ENCODE peak calls at places on chromosomes 1 and 21, in ten cellular contexts. One of them, this sample, is unnamed.

GRCh38 chr1:35031103-35031452 is 667 bp downstream of the ZMYM6 start:
- DNase-seq in adrenal gland: peak
- DNase-seq in ovary: peak
- DNase-seq in esophagus squamous epithelium: no peak
- DNase-seq in tibial nerve: no peak
- DNase-seq in suprapubic skin: no peak
- DNase-seq in lower leg skin: no peak
- DNase-seq in transverse colon: peak
- DNase-seq in sigmoid colon: no peak
- DNase-seq in heart left ventricle: no peak
- DNase-seq in this sample: peak

GRCh38 chr1:24112381-24113169 is 640 bp upstream of the MYOM3 start:
- DNase-seq in ovary: peak
- DNase-seq in sigmoid colon: peak
- DNase-seq in tibial nerve: peak
- DNase-seq in lower leg skin: peak
- DNase-seq in adrenal gland: peak
- DNase-seq in transverse colon: peak
- DNase-seq in heart left ventricle: peak
- DNase-seq in esophagus squamous epithelium: no peak
- DNase-seq in suprapubic skin: no peak
- DNase-seq in this sample: peak

GRCh38 chr1:94022471-94023189 is 98.3 kb downstream of the ABCA4 start:
- DNase-seq in lower leg skin: no peak
- DNase-seq in adrenal gland: peak
- DNase-seq in tibial nerve: peak
- DNase-seq in transverse colon: no peak
- DNase-seq in sigmoid colon: no peak
- DNase-seq in ovary: no peak
- DNase-seq in suprapubic skin: no peak
- DNase-seq in esophagus squamous epithelium: no peak
- DNase-seq in heart left ventricle: peak
- DNase-seq in this sample: no peak

GRCh38 chr1:234748066-234748465 is 138.1 kb upstream of the IRF2BP2 start:
- DNase-seq in heart left ventricle: no peak
- DNase-seq in transverse colon: no peak
- DNase-seq in sigmoid colon: no peak
- DNase-seq in tibial nerve: no peak
- DNase-seq in lower leg skin: no peak
- DNase-seq in esophagus squamous epithelium: no peak
- DNase-seq in adrenal gland: no peak
- DNase-seq in ovary: no peak
- DNase-seq in suprapubic skin: no peak
- DNase-seq in this sample: no peak

GRCh38 chr1:94954292-94955220 is 27.6 kb upstream of the CNN3 start:
- DNase-seq in ovary: no peak
- DNase-seq in tibial nerve: no peak
- DNase-seq in sigmoid colon: no peak
- DNase-seq in lower leg skin: no peak
- DNase-seq in adrenal gland: no peak
- DNase-seq in suprapubic skin: no peak
- DNase-seq in esophagus squamous epithelium: no peak
- DNase-seq in transverse colon: no peak
- DNase-seq in heart left ventricle: no peak
- DNase-seq in this sample: no peak

GRCh38 chr1:207423560-207424292 is 30.4 kb upstream of the CR2 start:
- DNase-seq in tibial nerve: no peak
- DNase-seq in lower leg skin: no peak
- DNase-seq in transverse colon: no peak
- DNase-seq in ovary: no peak
- DNase-seq in adrenal gland: no peak
- DNase-seq in esophagus squamous epithelium: no peak
- DNase-seq in suprapubic skin: no peak
- DNase-seq in sigmoid colon: no peak
- DNase-seq in heart left ventricle: no peak
- DNase-seq in this sample: no peak

GRCh38 chr1:17009706-17010105 is 2.0 kb downstream of the ATP13A2 start:
- DNase-seq in transverse colon: peak
- DNase-seq in adrenal gland: no peak
- DNase-seq in esophagus squamous epithelium: no peak
- DNase-seq in lower leg skin: no peak
- DNase-seq in tibial nerve: no peak
- DNase-seq in sigmoid colon: no peak
- DNase-seq in suprapubic skin: no peak
- DNase-seq in heart left ventricle: no peak
- DNase-seq in ovary: no peak
- DNase-seq in this sample: no peak

GRCh38 chr1:44630116-44630515 is 44.2 kb downstream of the TMEM53 start:
- DNase-seq in ovary: no peak
- DNase-seq in tibial nerve: no peak
- DNase-seq in transverse colon: no peak
- DNase-seq in esophagus squamous epithelium: no peak
- DNase-seq in sigmoid colon: no peak
- DNase-seq in heart left ventricle: no peak
- DNase-seq in lower leg skin: no peak
- DNase-seq in suprapubic skin: no peak
- DNase-seq in adrenal gland: no peak
- DNase-seq in this sample: no peak

GRCh38 chr1:205416326-205416725 is 5.5 kb downstream of the LEMD1 start:
- DNase-seq in tibial nerve: no peak
- DNase-seq in heart left ventricle: peak
- DNase-seq in sigmoid colon: no peak
- DNase-seq in transverse colon: no peak
- DNase-seq in esophagus squamous epithelium: no peak
- DNase-seq in adrenal gland: no peak
- DNase-seq in ovary: no peak
- DNase-seq in lower leg skin: no peak
- DNase-seq in suprapubic skin: no peak
- DNase-seq in this sample: no peak

GRCh38 chr1:89363196-89363595 is 663 bp upstream of the GBP6 start:
- DNase-seq in suprapubic skin: no peak
- DNase-seq in ovary: no peak
- DNase-seq in lower leg skin: no peak
- DNase-seq in heart left ventricle: no peak
- DNase-seq in adrenal gland: no peak
- DNase-seq in transverse colon: no peak
- DNase-seq in sigmoid colon: no peak
- DNase-seq in tibial nerve: no peak
- DNase-seq in esophagus squamous epithelium: no peak
- DNase-seq in this sample: no peak

GRCh38 chr21:43339668-43340067 is 87.3 kb downstream of the SIK1 start:
- DNase-seq in transverse colon: no peak
- DNase-seq in ovary: no peak
- DNase-seq in sigmoid colon: no peak
- DNase-seq in heart left ventricle: no peak
- DNase-seq in adrenal gland: peak
- DNase-seq in suprapubic skin: no peak
- DNase-seq in lower leg skin: no peak
- DNase-seq in esophagus squamous epithelium: no peak
- DNase-seq in tibial nerve: no peak
- DNase-seq in this sample: no peak

GRCh38 chr21:44908496-44908895 is 12.2 kb downstream of the ITGB2 start:
- DNase-seq in adrenal gland: no peak
- DNase-seq in ovary: no peak
- DNase-seq in tibial nerve: no peak
- DNase-seq in heart left ventricle: no peak
- DNase-seq in transverse colon: no peak
- DNase-seq in sigmoid colon: no peak
- DNase-seq in lower leg skin: no peak
- DNase-seq in esophagus squamous epithelium: no peak
- DNase-seq in suprapubic skin: no peak
- DNase-seq in this sample: no peak

DNA sequence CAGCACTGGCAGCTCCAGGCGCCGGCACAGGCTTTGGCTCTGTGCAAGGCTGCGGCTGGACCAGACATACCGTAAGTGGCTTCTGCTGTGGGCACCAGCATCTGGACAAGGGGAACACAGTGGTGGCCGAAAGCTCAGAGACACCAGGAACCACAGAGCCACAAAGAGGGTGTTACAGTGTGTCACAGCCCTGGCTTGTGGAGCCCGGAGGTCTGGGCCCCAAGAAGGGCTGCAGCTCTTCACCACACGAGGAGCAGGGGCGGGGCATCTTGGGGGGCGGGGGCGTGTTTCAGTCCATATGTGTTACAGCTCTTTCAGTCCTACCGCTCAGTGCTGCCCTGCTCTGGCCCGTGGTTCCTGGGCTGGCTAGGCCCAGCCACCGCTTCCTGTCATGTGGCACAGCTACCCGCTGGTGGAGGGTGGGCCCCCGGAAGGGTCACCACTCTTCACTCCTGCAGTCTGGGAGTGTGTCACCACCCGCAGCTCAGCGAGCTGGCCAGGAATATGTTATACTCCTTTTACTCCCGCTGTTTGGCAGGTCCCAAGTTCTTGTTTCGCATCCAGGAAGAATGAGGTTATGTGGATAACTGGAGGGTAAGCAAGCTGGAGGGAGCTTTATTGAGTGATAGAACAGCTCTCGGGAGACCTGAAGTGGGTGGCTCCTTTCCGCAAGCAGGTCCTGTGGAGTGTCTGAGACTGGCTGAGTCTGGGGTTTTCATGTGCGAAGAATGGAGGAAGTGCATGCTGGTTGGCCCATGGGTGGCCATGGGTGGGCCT is 3.3 kb upstream of the LSM10 start:
- DNase-seq in sigmoid colon: peak
- DNase-seq in transverse colon: peak
- DNase-seq in tibial nerve: peak
- DNase-seq in ovary: peak
- DNase-seq in heart left ventricle: peak
- DNase-seq in lower leg skin: peak
- DNase-seq in adrenal gland: peak
- DNase-seq in suprapubic skin: peak
- DNase-seq in esophagus squamous epithelium: peak
- DNase-seq in this sample: peak
- TF ChIP-seq POLR2A in sigmoid colon: peak
- TF ChIP-seq POLR2A in transverse colon: peak
- TF ChIP-seq POLR2A in tibial nerve: no peak
- TF ChIP-seq POLR2A in ovary: no peak
- TF ChIP-seq POLR2A in heart left ventricle: no peak
- TF ChIP-seq POLR2A in lower leg skin: no peak
- TF ChIP-seq POLR2A in adrenal gland: no peak
- TF ChIP-seq POLR2A in suprapubic skin: no peak
- TF ChIP-seq POLR2A in esophagus squamous epithelium: no peak
- TF ChIP-seq POLR2A in this sample: no peak

GRCh38 chr1:25615563-25616079 is 970 bp upstream of the MAN1C1 start:
- DNase-seq in heart left ventricle: no peak
- DNase-seq in suprapubic skin: no peak
- DNase-seq in lower leg skin: no peak
- DNase-seq in ovary: no peak
- DNase-seq in transverse colon: no peak
- DNase-seq in adrenal gland: no peak
- DNase-seq in sigmoid colon: no peak
- DNase-seq in esophagus squamous epithelium: no peak
- DNase-seq in tibial nerve: no peak
- DNase-seq in this sample: no peak

GRCh38 chr1:25615172-25615541 is 1.4 kb upstream of the MAN1C1 start:
- DNase-seq in adrenal gland: no peak
- DNase-seq in suprapubic skin: no peak
- DNase-seq in esophagus squamous epithelium: no peak
- DNase-seq in heart left ventricle: no peak
- DNase-seq in lower leg skin: no peak
- DNase-seq in transverse colon: no peak
- DNase-seq in tibial nerve: no peak
- DNase-seq in sigmoid colon: no peak
- DNase-seq in ovary: no peak
- DNase-seq in this sample: no peak

GRCh38 chr1:25616080-25616931 is at the start of gene MAN1C1:
- DNase-seq in transverse colon: peak
- DNase-seq in adrenal gland: peak
- DNase-seq in esophagus squamous epithelium: no peak
- DNase-seq in ovary: peak
- DNase-seq in suprapubic skin: peak
- DNase-seq in lower leg skin: peak
- DNase-seq in sigmoid colon: peak
- DNase-seq in tibial nerve: peak
- DNase-seq in heart left ventricle: peak
- DNase-seq in this sample: peak

GRCh38 chr1:25613091-25613490 is 3.5 kb upstream of the MAN1C1 start:
- DNase-seq in lower leg skin: no peak
- DNase-seq in transverse colon: no peak
- DNase-seq in ovary: no peak
- DNase-seq in heart left ventricle: no peak
- DNase-seq in sigmoid colon: no peak
- DNase-seq in adrenal gland: no peak
- DNase-seq in suprapubic skin: no peak
- DNase-seq in esophagus squamous epithelium: no peak
- DNase-seq in tibial nerve: no peak
- DNase-seq in this sample: no peak

GRCh38 chr1:25614466-25615171 is 2.0 kb upstream of the MAN1C1 start:
- DNase-seq in sigmoid colon: no peak
- DNase-seq in suprapubic skin: no peak
- DNase-seq in adrenal gland: no peak
- DNase-seq in heart left ventricle: no peak
- DNase-seq in tibial nerve: no peak
- DNase-seq in lower leg skin: no peak
- DNase-seq in esophagus squamous epithelium: no peak
- DNase-seq in transverse colon: no peak
- DNase-seq in ovary: no peak
- DNase-seq in this sample: no peak
- TF ChIP-seq CTCF in sigmoid colon: no peak
- TF ChIP-seq CTCF in suprapubic skin: no peak
- TF ChIP-seq CTCF in adrenal gland: no peak
- TF ChIP-seq CTCF in heart left ventricle: no peak
- TF ChIP-seq CTCF in tibial nerve: no peak
- TF ChIP-seq CTCF in lower leg skin: no peak
- TF ChIP-seq CTCF in esophagus squamous epithelium: no peak
- TF ChIP-seq CTCF in transverse colon: no peak
- TF ChIP-seq CTCF in ovary: no peak
- TF ChIP-seq CTCF in this sample: no peak

GRCh38 chr1:33007190-33008050 is 29.3 kb downstream of the AK2 start:
- DNase-seq in transverse colon: peak
- DNase-seq in suprapubic skin: no peak
- DNase-seq in tibial nerve: no peak
- DNase-seq in esophagus squamous epithelium: no peak
- DNase-seq in adrenal gland: peak
- DNase-seq in lower leg skin: peak
- DNase-seq in heart left ventricle: peak
- DNase-seq in ovary: no peak
- DNase-seq in sigmoid colon: no peak
- DNase-seq in this sample: peak
- TF ChIP-seq POLR2A in transverse colon: no peak
- TF ChIP-seq POLR2A in suprapubic skin: no peak
- TF ChIP-seq POLR2A in tibial nerve: no peak
- TF ChIP-seq POLR2A in esophagus squamous epithelium: no peak
- TF ChIP-seq POLR2A in adrenal gland: no peak
- TF ChIP-seq POLR2A in lower leg skin: no peak
- TF ChIP-seq POLR2A in heart left ventricle: no peak
- TF ChIP-seq POLR2A in ovary: no peak
- TF ChIP-seq POLR2A in sigmoid colon: no peak
- TF ChIP-seq POLR2A in this sample: no peak

DNA sequence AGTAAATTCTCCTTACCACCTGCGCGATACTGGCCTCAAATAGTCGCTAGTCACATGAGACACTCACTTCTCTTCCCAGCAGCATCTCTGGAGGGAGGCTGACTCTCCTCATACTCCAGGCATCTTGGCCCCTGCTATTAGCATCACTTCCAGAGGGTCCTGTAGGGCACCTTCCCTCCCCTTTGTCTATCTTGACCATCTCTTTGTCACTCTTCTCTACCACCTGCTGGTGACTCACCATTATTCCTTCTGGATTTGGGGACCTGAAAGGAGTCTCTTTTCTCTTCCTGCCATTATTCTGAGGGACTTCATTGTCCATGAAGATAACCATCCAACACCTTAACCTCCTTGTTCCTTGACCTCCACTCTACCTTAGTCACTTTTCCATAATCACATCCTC is 31.7 kb upstream of the GPR37L1 start:
- DNase-seq in ovary: no peak
- DNase-seq in suprapubic skin: no peak
- DNase-seq in adrenal gland: no peak
- DNase-seq in sigmoid colon: no peak
- DNase-seq in lower leg skin: no peak
- DNase-seq in heart left ventricle: no peak
- DNase-seq in esophagus squamous epithelium: no peak
- DNase-seq in tibial nerve: no peak
- DNase-seq in transverse colon: no peak
- DNase-seq in this sample: no peak
- TF ChIP-seq CTCF in ovary: no peak
- TF ChIP-seq CTCF in suprapubic skin: no peak
- TF ChIP-seq CTCF in adrenal gland: no peak
- TF ChIP-seq CTCF in sigmoid colon: peak
- TF ChIP-seq CTCF in lower leg skin: no peak
- TF ChIP-seq CTCF in heart left ventricle: no peak
- TF ChIP-seq CTCF in esophagus squamous epithelium: no peak
- TF ChIP-seq CTCF in tibial nerve: no peak
- TF ChIP-seq CTCF in transverse colon: no peak
- TF ChIP-seq CTCF in this sample: no peak

This sample was measured in uterus.